ENCODE peak calls at places on chromosomes 12 and 14, in eight cellular contexts. P is RWPE2, K is suprapubic skin, Y is GM06990, C is NB4, F is kidney, L is endothelial cell, J is cardiac fibroblast. O is an unnamed sample.

GRCh38 chr14:41558527-41558926 is 48.1 kb upstream of the LRFN5 start:
- DNase-seq in Y (no peak), K (no peak), L (no peak), C (no peak), F (no peak), J (no peak), P (no peak), O (no peak)

GRCh38 chr12:93020225-93020997 is 91.3 kb upstream of the EEA1 start:
- DNase-seq in F (no peak), C (no peak), L (no peak), K (no peak), Y (no peak), J (no peak), P (no peak), O (no peak)

GRCh38 chr14:71714225-71714624 is 218.0 kb upstream of the RGS6 start:
- DNase-seq in P (no peak), Y (no peak), K (no peak), C (no peak), L (no peak), J (peak; percentile 98), F (no peak), O (no peak)

GRCh38 chr12:63103489-63104131 is 47.4 kb downstream of the AVPR1A start:
- DNase-seq in C (peak; percentile 49), J (peak; percentile 48), F (no peak), K (no peak), Y (no peak), P (no peak), L (peak; percentile 20), O (no peak)

GRCh38 chr12:21613931-21614330 is 9.3 kb upstream of the GYS2 start:
- DNase-seq in C (peak; percentile 34), F (no peak), L (no peak), P (no peak), Y (no peak), J (peak; percentile 27), K (no peak), O (no peak)

GRCh38 chr12:109994262-109995175 is 1.6 kb downstream of the GIT2 start:
- DNase-seq in Y (no peak), J (peak; percentile 51), C (peak; percentile 66), F (no peak), P (no peak), K (no peak), L (no peak), O (no peak)

GRCh38 chr12:117172168-117172567 is 18.1 kb downstream of the FBXO21 start:
- DNase-seq in L (no peak), P (no peak), Y (no peak), C (no peak), F (no peak), K (no peak), J (no peak), O (no peak)

GRCh38 chr14:53458368-53458814 is 305.3 kb upstream of the DDHD1 start:
- DNase-seq in K (no peak), J (peak; percentile 74), L (no peak), C (no peak), Y (no peak), P (no peak), F (no peak), O (no peak)

GRCh38 chr12:118866346-118866745 is 115.0 kb upstream of the SRRM4 start:
- DNase-seq in Y (no peak), L (peak; percentile 26), P (no peak), F (no peak), C (peak; percentile 10), K (no peak), J (no peak), O (no peak)

GRCh38 chr14:102683399-102684275 is 91.2 kb downstream of the RCOR1 start:
- DNase-seq in P (no peak), J (no peak), K (no peak), Y (no peak), F (no peak), C (no peak), L (no peak), O (no peak)

GRCh38 chr12:97748298-97748697 is 285.7 kb downstream of the RMST start:
- DNase-seq in L (no peak), F (no peak), Y (no peak), J (no peak), K (no peak), C (no peak), P (no peak), O (no peak)

GRCh38 chr12:64587447-64587846 is 22.8 kb upstream of the RASSF3 start:
- DNase-seq in F (no peak), Y (no peak), J (no peak), K (no peak), P (no peak), L (no peak), C (peak; percentile 34), O (no peak)

GRCh38 chr14:98605043-98605442 is 667.0 kb downstream of the BCL11B start:
- DNase-seq in P (no peak), J (no peak), C (no peak), Y (no peak), L (no peak), F (no peak), K (no peak), O (no peak)

GRCh38 chr12:2231956-2232355 is 179.2 kb downstream of the CACNA1C start:
- DNase-seq in C (no peak), Y (no peak), P (no peak), L (no peak), F (no peak), J (peak; percentile 41), K (no peak), O (no peak)

GRCh38 chr14:45679852-45680251 is 426.9 kb upstream of the MIS18BP1 start:
- DNase-seq in K (no peak), F (no peak), L (no peak), C (no peak), P (no peak), J (peak; percentile 86), Y (no peak), O (no peak)

GRCh38 chr14:45678163-45678562 is 425.2 kb upstream of the MIS18BP1 start:
- DNase-seq in P (no peak), C (no peak), L (no peak), K (no peak), F (no peak), Y (no peak), J (peak; percentile 9), O (no peak)

GRCh38 chr14:45680531-45680930 is 427.5 kb upstream of the MIS18BP1 start:
- DNase-seq in P (no peak), F (no peak), Y (no peak), C (no peak), L (no peak), K (no peak), J (no peak), O (no peak)
- TF ChIP-seq CTCF in P (no peak), F (no peak), Y (no peak), C (no peak), L (no peak), K (no peak), J (no peak), O (no peak)

GRCh38 chr12:66301944-66302826 is at the start of gene HELB:
- DNase-seq in F (peak; percentile 99), J (peak; percentile 97), L (peak; percentile 97), C (peak; percentile 98), K (peak; percentile 99), P (peak; percentile 97), Y (peak; percentile 90), O (peak; percentile 97)
- TF ChIP-seq CTCF in F (no peak), J (no peak), L (no peak), C (no peak), K (no peak), P (no peak), Y (no peak), O (no peak)

GRCh38 chr14:69005432-69006148 is 26.5 kb upstream of the ACTN1 start:
- DNase-seq in J (peak; percentile 94), F (peak; percentile 80), C (peak; percentile 47), K (peak; percentile 85), L (no peak), Y (no peak), P (peak; percentile 85), O (peak; percentile 88)

GRCh38 chr14:69001375-69001774 is 22.3 kb upstream of the ACTN1 start:
- DNase-seq in P (no peak), Y (no peak), C (no peak), J (no peak), L (no peak), K (no peak), F (no peak), O (no peak)

GRCh38 chr14:69004731-69005431 is 25.8 kb upstream of the ACTN1 start:
- DNase-seq in P (no peak), J (peak; percentile 11), Y (no peak), F (peak; percentile 29), K (no peak), C (no peak), L (no peak), O (no peak)

GRCh38 chr14:69003626-69004025 is 24.5 kb upstream of the ACTN1 start:
- DNase-seq in F (peak; percentile 29), C (no peak), Y (no peak), J (no peak), P (no peak), L (no peak), K (no peak), O (no peak)

GRCh38 chr14:69002069-69002468 is 23.0 kb upstream of the ACTN1 start:
- DNase-seq in L (peak; percentile 8), Y (no peak), P (no peak), F (peak; percentile 48), C (peak; percentile 22), J (peak; percentile 55), K (no peak), O (no peak)
- TF ChIP-seq CTCF in L (no peak), Y (peak; percentile 11), P (peak; percentile 32), F (peak; percentile 46), C (peak; percentile 25), J (peak; percentile 30), K (no peak), O (no peak)

DNA sequence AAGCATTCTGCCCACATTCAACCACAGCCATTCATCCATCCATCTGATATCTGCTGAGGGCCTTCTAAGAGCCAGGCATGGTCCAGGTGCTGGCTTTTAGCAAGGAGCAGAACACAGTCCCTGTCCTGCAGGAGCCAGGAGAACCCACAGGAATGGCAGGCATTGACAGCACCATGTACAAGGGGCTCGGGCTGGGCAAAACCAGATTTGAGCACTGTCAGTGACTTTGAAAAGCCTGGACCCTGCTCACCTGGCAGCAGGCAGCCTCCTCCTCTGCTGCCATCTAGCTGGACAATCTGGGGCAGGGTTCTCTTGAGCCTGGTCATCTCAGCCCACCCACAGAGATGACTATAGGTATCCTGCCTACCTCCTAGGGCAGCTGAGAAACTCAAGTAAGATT is 136.9 kb downstream of the ZFP36L1 start:
- DNase-seq in Y (no peak), L (no peak), F (no peak), C (no peak), P (no peak), J (no peak), K (no peak), O (peak; percentile 57)
- TF ChIP-seq CTCF in Y (peak; percentile 14), L (no peak), F (peak; percentile 37), C (no peak), P (peak; percentile 37), J (no peak), K (no peak), O (peak; percentile 40)

DNA sequence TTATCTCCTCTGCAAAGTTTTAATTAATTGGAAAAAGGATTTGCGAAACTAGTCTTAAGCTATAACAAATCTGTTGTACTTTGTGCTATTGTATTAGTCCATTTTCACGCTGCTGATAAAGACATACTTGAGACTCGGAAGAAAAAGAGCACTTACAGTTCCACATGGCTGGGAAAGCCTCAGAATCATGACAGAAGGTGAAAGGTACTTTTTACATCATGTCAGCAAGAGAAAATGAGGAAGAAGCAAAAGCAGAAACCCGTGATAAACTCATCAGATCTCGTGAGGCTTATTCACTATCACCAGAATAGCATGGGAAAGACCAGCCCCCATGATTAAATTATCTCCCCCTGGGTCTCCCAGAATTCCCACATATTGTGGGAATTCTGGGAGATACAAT is 118.1 kb upstream of the PRKD1 start:
- DNase-seq in F (no peak), Y (no peak), J (no peak), L (no peak), P (no peak), C (no peak), K (no peak), O (no peak)
- TF ChIP-seq CTCF in F (no peak), Y (no peak), J (no peak), L (no peak), P (no peak), C (no peak), K (no peak), O (no peak)